ENCODE peak calls at places on chromosomes 7 and 10, in seven cellular contexts. One of them, this sample, is unnamed.

GRCh38 chr7:127751723-127752448 is 99.9 kb downstream of the SND1 start:
- DNase-seq in WERI-Rb-1: no peak
- DNase-seq in dorsolateral prefrontal cortex: no peak
- DNase-seq in lower lobe of right lung: no peak
- DNase-seq in astrocyte of the spinal cord: peak; percentile 56
- DNase-seq in uterus: no peak
- DNase-seq in K562: no peak
- DNase-seq in this sample: peak; percentile 16

GRCh38 chr10:35217458-35217857 is 90.8 kb downstream of the CREM start:
- DNase-seq in WERI-Rb-1: no peak
- DNase-seq in dorsolateral prefrontal cortex: no peak
- DNase-seq in lower lobe of right lung: no peak
- DNase-seq in astrocyte of the spinal cord: no peak
- DNase-seq in uterus: no peak
- DNase-seq in K562: no peak
- DNase-seq in this sample: no peak

GRCh38 chr7:158327571-158328180 is 259.9 kb downstream of the PTPRN2 start:
- DNase-seq in WERI-Rb-1: no peak
- DNase-seq in dorsolateral prefrontal cortex: no peak
- DNase-seq in lower lobe of right lung: no peak
- DNase-seq in astrocyte of the spinal cord: no peak
- DNase-seq in uterus: no peak
- DNase-seq in K562: no peak
- DNase-seq in this sample: no peak

GRCh38 chr10:114388275-114388674 is 16.0 kb downstream of the AFAP1L2 start:
- DNase-seq in WERI-Rb-1: no peak
- DNase-seq in dorsolateral prefrontal cortex: no peak
- DNase-seq in lower lobe of right lung: no peak
- DNase-seq in astrocyte of the spinal cord: no peak
- DNase-seq in uterus: no peak
- DNase-seq in K562: no peak
- DNase-seq in this sample: peak; percentile 58

GRCh38 chr7:93622036-93622714 is 47.7 kb upstream of the CALCR start:
- DNase-seq in WERI-Rb-1: peak; percentile 49
- DNase-seq in dorsolateral prefrontal cortex: no peak
- DNase-seq in lower lobe of right lung: no peak
- DNase-seq in astrocyte of the spinal cord: peak; percentile 29
- DNase-seq in uterus: no peak
- DNase-seq in K562: peak; percentile 35
- DNase-seq in this sample: no peak

GRCh38 chr10:86506499-86506898 is 15.1 kb downstream of the WAPL start:
- DNase-seq in WERI-Rb-1: no peak
- DNase-seq in dorsolateral prefrontal cortex: no peak
- DNase-seq in lower lobe of right lung: no peak
- DNase-seq in astrocyte of the spinal cord: no peak
- DNase-seq in uterus: no peak
- DNase-seq in K562: no peak
- DNase-seq in this sample: no peak

GRCh38 chr10:8048281-8049008 is 6.0 kb upstream of the GATA3 start:
- DNase-seq in WERI-Rb-1: no peak
- DNase-seq in dorsolateral prefrontal cortex: no peak
- DNase-seq in lower lobe of right lung: no peak
- DNase-seq in astrocyte of the spinal cord: no peak
- DNase-seq in uterus: no peak
- DNase-seq in K562: no peak
- DNase-seq in this sample: peak; percentile 67

GRCh38 chr7:25496394-25497103 is 268.3 kb upstream of the NPVF start:
- DNase-seq in WERI-Rb-1: no peak
- DNase-seq in dorsolateral prefrontal cortex: no peak
- DNase-seq in lower lobe of right lung: no peak
- DNase-seq in astrocyte of the spinal cord: no peak
- DNase-seq in uterus: no peak
- DNase-seq in K562: peak; percentile 20
- DNase-seq in this sample: peak; percentile 3

GRCh38 chr10:56012146-56012545 is 348.9 kb downstream of the ZWINT start:
- DNase-seq in WERI-Rb-1: no peak
- DNase-seq in dorsolateral prefrontal cortex: no peak
- DNase-seq in lower lobe of right lung: no peak
- DNase-seq in astrocyte of the spinal cord: no peak
- DNase-seq in uterus: no peak
- DNase-seq in K562: no peak
- DNase-seq in this sample: no peak

GRCh38 chr7:17090751-17091150 is 207.7 kb upstream of the AHR start:
- DNase-seq in WERI-Rb-1: no peak
- DNase-seq in dorsolateral prefrontal cortex: no peak
- DNase-seq in lower lobe of right lung: no peak
- DNase-seq in astrocyte of the spinal cord: peak; percentile 78
- DNase-seq in uterus: no peak
- DNase-seq in K562: no peak
- DNase-seq in this sample: no peak

GRCh38 chr7:18666107-18666728 is 170.7 kb downstream of the HDAC9 start:
- DNase-seq in WERI-Rb-1: peak; percentile 81
- DNase-seq in dorsolateral prefrontal cortex: peak; percentile 77
- DNase-seq in lower lobe of right lung: peak; percentile 79
- DNase-seq in astrocyte of the spinal cord: peak; percentile 64
- DNase-seq in uterus: peak; percentile 78
- DNase-seq in K562: peak; percentile 37
- DNase-seq in this sample: peak; percentile 83

GRCh38 chr10:93742633-93743349 is 14.9 kb upstream of the LGI1 start:
- DNase-seq in WERI-Rb-1: no peak
- DNase-seq in dorsolateral prefrontal cortex: no peak
- DNase-seq in lower lobe of right lung: no peak
- DNase-seq in astrocyte of the spinal cord: no peak
- DNase-seq in uterus: no peak
- DNase-seq in K562: no peak
- DNase-seq in this sample: no peak

GRCh38 chr7:30556854-30557644 is 37.6 kb upstream of the GARS1 start:
- DNase-seq in WERI-Rb-1: no peak
- DNase-seq in dorsolateral prefrontal cortex: peak; percentile 97
- DNase-seq in lower lobe of right lung: no peak
- DNase-seq in astrocyte of the spinal cord: peak; percentile 89
- DNase-seq in uterus: no peak
- DNase-seq in K562: no peak
- DNase-seq in this sample: no peak

GRCh38 chr10:72175166-72175565 is 40.6 kb upstream of the ANAPC16 start:
- DNase-seq in WERI-Rb-1: no peak
- DNase-seq in dorsolateral prefrontal cortex: no peak
- DNase-seq in lower lobe of right lung: no peak
- DNase-seq in astrocyte of the spinal cord: peak; percentile 55
- DNase-seq in uterus: no peak
- DNase-seq in K562: no peak
- DNase-seq in this sample: no peak

GRCh38 chr7:130294314-130294713 is 1.4 kb downstream of the CPA4 start:
- DNase-seq in WERI-Rb-1: no peak
- DNase-seq in dorsolateral prefrontal cortex: no peak
- DNase-seq in lower lobe of right lung: no peak
- DNase-seq in astrocyte of the spinal cord: peak; percentile 41
- DNase-seq in uterus: no peak
- DNase-seq in K562: no peak
- DNase-seq in this sample: no peak

GRCh38 chr10:77801474-77802238 is 124.9 kb downstream of the DLG5 start:
- DNase-seq in WERI-Rb-1: no peak
- DNase-seq in dorsolateral prefrontal cortex: no peak
- DNase-seq in lower lobe of right lung: peak; percentile 10
- DNase-seq in astrocyte of the spinal cord: peak; percentile 45
- DNase-seq in uterus: no peak
- DNase-seq in K562: no peak
- DNase-seq in this sample: peak; percentile 89

GRCh38 chr10:92574545-92575377 is 868 bp upstream of the IDE start:
- DNase-seq in WERI-Rb-1: no peak
- DNase-seq in dorsolateral prefrontal cortex: no peak
- DNase-seq in lower lobe of right lung: no peak
- DNase-seq in astrocyte of the spinal cord: no peak
- DNase-seq in uterus: no peak
- DNase-seq in K562: no peak
- DNase-seq in this sample: no peak
- TF ChIP-seq CTCF in WERI-Rb-1: peak; percentile 20
- TF ChIP-seq CTCF in dorsolateral prefrontal cortex: no peak
- TF ChIP-seq CTCF in lower lobe of right lung: peak; percentile 82
- TF ChIP-seq CTCF in astrocyte of the spinal cord: peak; percentile 11
- TF ChIP-seq CTCF in uterus: no peak
- TF ChIP-seq CTCF in K562: peak; percentile 14
- TF ChIP-seq CTCF in this sample: peak; percentile 69

DNA sequence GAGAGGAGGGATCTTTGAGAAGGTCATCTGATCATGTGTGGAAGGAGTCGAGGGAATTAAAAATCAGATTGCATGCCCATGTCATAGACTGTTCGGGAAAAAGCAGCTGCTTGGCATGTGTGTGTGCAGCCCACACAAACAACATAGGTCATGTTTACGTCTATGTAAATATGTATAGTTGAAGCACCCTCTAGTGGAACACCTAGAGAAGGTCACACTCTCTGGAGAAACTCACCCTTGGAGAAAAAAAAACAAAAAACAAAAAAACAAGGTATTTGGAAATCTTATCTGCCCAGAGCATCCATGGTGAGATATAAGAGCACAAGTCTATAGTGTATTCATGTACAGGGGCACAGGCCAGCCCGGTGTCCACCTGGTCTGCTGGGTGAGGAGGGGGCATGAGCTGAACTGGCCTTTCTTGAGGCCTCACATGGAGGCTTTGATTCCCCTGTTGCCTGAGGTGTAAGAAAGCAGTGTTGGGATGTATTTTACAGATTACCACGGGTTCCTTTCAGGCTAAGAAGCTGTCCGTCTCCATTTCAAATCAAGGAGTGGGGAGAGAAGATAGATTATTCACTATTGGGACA is 98.0 kb downstream of the NPY start:
- DNase-seq in WERI-Rb-1: no peak
- DNase-seq in dorsolateral prefrontal cortex: no peak
- DNase-seq in lower lobe of right lung: no peak
- DNase-seq in astrocyte of the spinal cord: peak; percentile 9
- DNase-seq in uterus: no peak
- DNase-seq in K562: peak; percentile 30
- DNase-seq in this sample: no peak
- TF ChIP-seq CTCF in WERI-Rb-1: peak; percentile 44
- TF ChIP-seq CTCF in dorsolateral prefrontal cortex: peak; percentile 18
- TF ChIP-seq CTCF in lower lobe of right lung: peak; percentile 28
- TF ChIP-seq CTCF in astrocyte of the spinal cord: peak; percentile 49
- TF ChIP-seq CTCF in uterus: no peak
- TF ChIP-seq CTCF in K562: peak; percentile 27
- TF ChIP-seq CTCF in this sample: no peak

GRCh38 chr10:115968236-115968635 is 304.8 kb downstream of the GFRA1 start:
- DNase-seq in WERI-Rb-1: no peak
- DNase-seq in dorsolateral prefrontal cortex: no peak
- DNase-seq in lower lobe of right lung: no peak
- DNase-seq in astrocyte of the spinal cord: no peak
- DNase-seq in uterus: no peak
- DNase-seq in K562: no peak
- DNase-seq in this sample: no peak
- TF ChIP-seq CTCF in WERI-Rb-1: peak; percentile 17
- TF ChIP-seq CTCF in dorsolateral prefrontal cortex: no peak
- TF ChIP-seq CTCF in lower lobe of right lung: no peak
- TF ChIP-seq CTCF in astrocyte of the spinal cord: no peak
- TF ChIP-seq CTCF in uterus: no peak
- TF ChIP-seq CTCF in K562: no peak
- TF ChIP-seq CTCF in this sample: no peak

DNA sequence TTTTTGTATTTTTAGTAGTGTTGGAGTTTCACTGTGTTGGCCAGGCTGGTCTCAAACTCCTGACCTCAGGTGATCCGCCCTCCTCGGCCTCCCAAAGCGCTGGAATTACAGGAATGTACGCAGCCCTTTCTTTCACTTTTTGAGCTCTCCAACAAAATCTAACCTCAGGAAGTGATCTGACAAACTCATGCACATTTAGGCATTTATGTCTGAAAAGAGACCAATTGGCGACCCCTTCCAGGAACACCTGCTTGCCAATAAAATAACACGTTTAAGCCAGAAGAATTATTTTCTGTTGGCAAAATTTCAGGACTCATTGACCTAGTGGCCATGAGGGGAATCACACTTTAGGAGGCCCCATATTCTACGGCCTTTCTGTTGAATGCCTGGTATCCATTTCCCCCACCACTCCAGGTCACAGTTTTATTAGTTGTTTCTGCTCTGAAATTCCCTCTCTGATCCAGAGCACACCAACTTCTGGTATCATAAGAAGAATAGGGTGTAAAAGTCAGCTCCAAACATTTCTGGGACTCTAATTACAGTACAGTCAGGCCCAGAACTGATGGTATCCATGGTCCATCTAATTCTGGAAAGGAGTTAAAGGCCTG is 65.8 kb upstream of the FRMD4A start:
- DNase-seq in WERI-Rb-1: no peak
- DNase-seq in dorsolateral prefrontal cortex: no peak
- DNase-seq in lower lobe of right lung: no peak
- DNase-seq in astrocyte of the spinal cord: no peak
- DNase-seq in uterus: no peak
- DNase-seq in K562: peak; percentile 19
- DNase-seq in this sample: no peak
- TF ChIP-seq CTCF in WERI-Rb-1: peak; percentile 22
- TF ChIP-seq CTCF in dorsolateral prefrontal cortex: peak; percentile 17
- TF ChIP-seq CTCF in lower lobe of right lung: peak; percentile 22
- TF ChIP-seq CTCF in astrocyte of the spinal cord: peak; percentile 69
- TF ChIP-seq CTCF in uterus: no peak
- TF ChIP-seq CTCF in K562: no peak
- TF ChIP-seq CTCF in this sample: peak; percentile 58

GRCh38 chr10:92552310-92552709 is 21.6 kb downstream of the IDE start:
- DNase-seq in WERI-Rb-1: no peak
- DNase-seq in dorsolateral prefrontal cortex: no peak
- DNase-seq in lower lobe of right lung: no peak
- DNase-seq in astrocyte of the spinal cord: no peak
- DNase-seq in uterus: no peak
- DNase-seq in K562: no peak
- DNase-seq in this sample: no peak
- TF ChIP-seq CTCF in WERI-Rb-1: peak; percentile 22
- TF ChIP-seq CTCF in dorsolateral prefrontal cortex: no peak
- TF ChIP-seq CTCF in lower lobe of right lung: no peak
- TF ChIP-seq CTCF in astrocyte of the spinal cord: peak; percentile 32
- TF ChIP-seq CTCF in uterus: no peak
- TF ChIP-seq CTCF in K562: no peak
- TF ChIP-seq CTCF in this sample: peak; percentile 28

GRCh38 chr7:113113912-113114311 is 4.4 kb downstream of the SMIM30 start:
- DNase-seq in WERI-Rb-1: peak; percentile 27
- DNase-seq in dorsolateral prefrontal cortex: no peak
- DNase-seq in lower lobe of right lung: no peak
- DNase-seq in astrocyte of the spinal cord: no peak
- DNase-seq in uterus: no peak
- DNase-seq in K562: peak; percentile 27
- DNase-seq in this sample: peak; percentile 6
- TF ChIP-seq CTCF in WERI-Rb-1: peak; percentile 31
- TF ChIP-seq CTCF in dorsolateral prefrontal cortex: no peak
- TF ChIP-seq CTCF in lower lobe of right lung: no peak
- TF ChIP-seq CTCF in astrocyte of the spinal cord: peak; percentile 23
- TF ChIP-seq CTCF in uterus: no peak
- TF ChIP-seq CTCF in K562: peak; percentile 57
- TF ChIP-seq CTCF in this sample: no peak

GRCh38 chr10:80686734-80687561 is 149.2 kb downstream of the SH2D4B start:
- DNase-seq in WERI-Rb-1: no peak
- DNase-seq in dorsolateral prefrontal cortex: no peak
- DNase-seq in lower lobe of right lung: no peak
- DNase-seq in astrocyte of the spinal cord: no peak
- DNase-seq in uterus: no peak
- DNase-seq in K562: no peak
- DNase-seq in this sample: no peak
- TF ChIP-seq CTCF in WERI-Rb-1: no peak
- TF ChIP-seq CTCF in dorsolateral prefrontal cortex: no peak
- TF ChIP-seq CTCF in lower lobe of right lung: no peak
- TF ChIP-seq CTCF in astrocyte of the spinal cord: no peak
- TF ChIP-seq CTCF in uterus: no peak
- TF ChIP-seq CTCF in K562: no peak
- TF ChIP-seq CTCF in this sample: no peak

This sample was measured in activated CD8-positive, alpha-beta T cell treated with anti-CD3 and anti-CD28 coated beads for 36 hours.